ENCODE peak calls at places on chromosomes 4 and X, in seven cellular contexts. L, O, P, J, W, Z and X are unnamed samples.

GRCh38 chrX:48833531-48834138 is 1.8 kb downstream of the PCSK1N start:
- DNase-seq in J (no peak), P (no peak), L (peak; percentile 4), W (no peak), Z (peak; percentile 23), O (no peak), X (no peak)

GRCh38 chr4:101242441-101242840 is 104.9 kb downstream of the PPP3CA start:
- DNase-seq in O (no peak), W (no peak), J (no peak), P (no peak), Z (no peak), L (no peak), X (no peak)

GRCh38 chrX:72635930-72636329 is 63.3 kb upstream of the HDAC8 start:
- DNase-seq in Z (no peak), L (no peak), O (no peak), J (no peak), P (no peak), W (no peak), X (no peak)

GRCh38 chr4:52989865-52990264 is 127.7 kb downstream of the RASL11B start:
- DNase-seq in J (no peak), Z (no peak), L (no peak), O (no peak), W (no peak), P (no peak), X (no peak)

GRCh38 chrX:23699636-23700194 is 32.4 kb downstream of the PRDX4 start:
- DNase-seq in J (no peak), L (peak; percentile 19), P (no peak), O (no peak), W (peak; percentile 10), Z (peak; percentile 26), X (no peak)

GRCh38 chr4:22970665-22971064 is 277.9 kb downstream of the GBA3 start:
- DNase-seq in J (no peak), Z (no peak), W (no peak), P (no peak), L (no peak), O (no peak), X (no peak)

GRCh38 chr4:30537462-30537861 is 182.7 kb upstream of the PCDH7 start:
- DNase-seq in L (peak; percentile 89), O (no peak), W (no peak), Z (no peak), P (peak; percentile 7), J (no peak), X (no peak)

GRCh38 chr4:13635281-13635799 is 7.8 kb upstream of the BOD1L1 start:
- DNase-seq in P (no peak), L (peak; percentile 56), O (no peak), J (no peak), Z (no peak), W (no peak), X (no peak)

GRCh38 chr4:87122252-87122651 is 98.2 kb downstream of the KLHL8 start:
- DNase-seq in O (peak; percentile 80), W (no peak), Z (no peak), L (peak; percentile 11), P (no peak), J (peak; percentile 66), X (no peak)

GRCh38 chr4:83771113-83771705 is 235.3 kb downstream of the GPAT3 start:
- DNase-seq in L (peak; percentile 74), Z (peak; percentile 23), P (no peak), O (no peak), J (no peak), W (peak; percentile 50), X (peak; percentile 18)

GRCh38 chr4:663438-664428 is 10.3 kb downstream of the ATP5ME start:
- DNase-seq in P (no peak), L (no peak), J (peak; percentile 88), O (peak; percentile 73), Z (peak; percentile 94), W (peak; percentile 83), X (peak; percentile 84)

GRCh38 chrX:129785160-129785947 is 5.6 kb downstream of the SASH3 start:
- DNase-seq in W (no peak), Z (no peak), P (no peak), J (no peak), O (peak; percentile 42), L (no peak), X (no peak)

GRCh38 chr4:54063737-54064316 is 578 bp downstream of the CHIC2 start:
- DNase-seq in J (peak; percentile 88), O (peak; percentile 76), W (peak; percentile 39), L (no peak), Z (peak; percentile 50), P (no peak), X (peak; percentile 48)

GRCh38 chr4:152927737-152928136 is 8.4 kb upstream of the FHDC1 start:
- DNase-seq in W (no peak), O (no peak), P (no peak), J (no peak), L (no peak), Z (no peak), X (no peak)
- TF ChIP-seq CTCF in W (no peak), O (no peak), P (no peak), J (no peak), L (no peak), Z (no peak), X (no peak)

DNA sequence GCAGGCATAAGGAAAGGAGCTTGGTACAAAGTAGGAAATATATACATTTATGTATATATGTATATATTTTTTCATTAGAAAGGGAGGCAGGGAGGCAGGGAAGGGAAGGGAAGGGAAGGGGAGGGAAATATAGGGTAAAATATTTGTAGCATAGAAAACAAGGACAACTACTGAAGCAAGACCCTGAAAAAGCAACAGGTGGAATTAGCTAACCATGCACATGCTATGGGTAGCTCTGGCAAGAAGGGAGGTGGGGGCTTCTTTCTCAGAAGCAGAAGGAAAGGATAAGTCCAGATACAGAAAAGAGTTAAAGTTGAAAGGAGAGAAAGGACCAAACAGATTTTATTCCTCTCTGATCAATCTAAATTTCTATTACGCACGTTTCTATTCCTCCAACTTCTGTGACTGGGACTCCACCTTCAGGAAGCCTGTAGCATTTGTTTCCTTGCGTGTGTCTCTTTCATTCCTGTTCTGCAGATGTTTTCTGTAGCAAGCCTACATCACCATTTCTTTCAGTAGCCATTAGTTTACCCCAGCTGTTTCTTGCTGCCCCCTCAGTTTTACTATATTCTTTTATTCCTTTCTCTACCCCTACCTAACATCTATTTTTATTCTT is 82.9 kb downstream of the OR13H1 start:
- DNase-seq in O (no peak), Z (no peak), P (no peak), J (no peak), W (peak; percentile 24), L (peak; percentile 19), X (no peak)
- TF ChIP-seq CTCF in O (no peak), Z (no peak), P (peak; percentile 3), J (no peak), W (peak; percentile 52), L (peak; percentile 21), X (no peak)

DNA sequence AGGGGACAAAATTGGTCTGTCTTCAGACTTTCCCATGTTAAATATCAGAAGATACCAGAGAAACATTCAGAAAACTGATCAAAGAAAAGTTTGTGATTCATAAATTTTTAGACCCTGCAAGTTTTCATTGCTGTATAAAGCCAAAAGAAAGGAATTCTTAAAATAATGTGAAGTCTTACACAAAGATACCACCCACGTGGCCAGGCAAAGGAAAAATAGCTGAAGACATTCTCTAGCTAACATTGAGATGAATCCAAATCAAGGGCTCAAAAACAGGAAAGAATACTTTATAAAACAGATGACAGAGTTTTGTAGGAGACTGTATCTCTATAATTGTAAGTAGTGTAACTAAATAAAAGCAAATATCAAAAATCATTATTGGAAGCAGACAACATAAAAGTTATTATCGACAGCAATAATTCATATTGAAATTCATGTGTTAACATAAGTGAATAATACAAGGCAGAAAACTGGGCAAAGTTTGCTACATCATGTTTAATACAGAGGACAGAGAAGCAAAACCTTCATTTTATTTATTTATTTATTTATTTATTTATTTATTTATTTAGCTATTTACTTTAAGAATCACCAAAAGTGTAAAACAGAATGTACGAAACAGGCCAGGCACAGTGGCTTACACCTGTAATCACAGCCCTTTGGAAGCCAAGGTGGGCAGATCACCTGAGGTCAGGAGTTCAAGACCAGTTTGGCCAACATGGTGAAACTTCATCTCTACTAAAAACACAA is 204.6 kb upstream of the SLIT2 start:
- DNase-seq in L (peak; percentile 41), P (no peak), Z (no peak), O (no peak), W (no peak), J (no peak), X (no peak)
- TF ChIP-seq CTCF in L (no peak), P (no peak), Z (no peak), O (no peak), W (no peak), J (no peak), X (no peak)

GRCh38 chrX:14344172-14344940 is 185.0 kb upstream of the GLRA2 start:
- DNase-seq in O (no peak), J (no peak), L (no peak), Z (no peak), W (no peak), P (no peak), X (no peak)
- TF ChIP-seq CTCF in O (no peak), J (no peak), L (peak; percentile 2), Z (no peak), W (peak; percentile 38), P (no peak), X (no peak)

GRCh38 chrX:46837543-46838481 is 969 bp downstream of the RP2 start:
- DNase-seq in O (no peak), Z (peak; percentile 29), P (no peak), W (no peak), J (no peak), L (peak; percentile 44), X (peak; percentile 30)

GRCh38 chrX:46838974-46839480 is 2.2 kb downstream of the RP2 start:
- DNase-seq in L (peak; percentile 58), O (no peak), J (no peak), Z (no peak), P (no peak), W (no peak), X (no peak)

GRCh38 chrX:46838482-46838857 is 1.6 kb downstream of the RP2 start:
- DNase-seq in W (no peak), J (no peak), O (no peak), Z (no peak), L (peak; percentile 9), P (no peak), X (no peak)

GRCh38 chrX:46840946-46841740 is 4.3 kb downstream of the RP2 start:
- DNase-seq in O (no peak), P (no peak), J (no peak), Z (no peak), L (peak; percentile 48), W (no peak), X (no peak)

GRCh38 chrX:46836701-46837542 is at the start of gene RP2:
- DNase-seq in J (peak; percentile 96), Z (peak; percentile 81), L (peak; percentile 92), P (peak; percentile 74), W (peak; percentile 95), O (peak; percentile 96), X (peak; percentile 85)
- TF ChIP-seq CTCF in J (no peak), Z (no peak), L (no peak), P (no peak), W (no peak), O (no peak), X (no peak)

GRCh38 chrX:106039920-106040319 is 1.4 kb upstream of the SERPINA7 start:
- DNase-seq in P (no peak), Z (no peak), W (peak; percentile 39), O (no peak), J (no peak), L (no peak), X (no peak)
- TF ChIP-seq CTCF in P (no peak), Z (no peak), W (peak; percentile 42), O (peak; percentile 12), J (peak; percentile 35), L (peak; percentile 25), X (peak; percentile 20)